ENCODE peak calls at places on chromosomes 5 and 9, in eight cellular contexts. U is hepatocyte; Q is CD8-positive, alpha-beta T cell; R is IMR-90; V is foreskin fibroblast; S is psoas muscle; I is WERI-Rb-1; D is epithelial cell of esophagus. H is an unnamed sample.

GRCh38 chr5:130400091-130400490 is 495.8 kb downstream of the CHSY3 start:
- DNase-seq in U (peak), V (no peak), Q (no peak), R (no peak), D (peak), I (no peak), S (no peak), H (no peak)

GRCh38 chr9:137128158-137129088 is 10.5 kb upstream of the GRIN1 start:
- DNase-seq in S (no peak), U (no peak), D (no peak), R (no peak), V (no peak), Q (no peak), I (no peak), H (no peak)

GRCh38 chr9:133304158-133304470 is 29.1 kb upstream of the ABO start:
- DNase-seq in S (no peak), I (no peak), Q (no peak), D (no peak), U (no peak), V (no peak), R (no peak), H (no peak)

GRCh38 chr9:76394023-76394895 is at the start of gene RFK:
- DNase-seq in I (peak), U (peak), V (peak), S (peak), R (peak), D (peak), Q (peak), H (peak)

GRCh38 chr5:179142434-179143198 is 82.4 kb downstream of the ZNF354C start:
- DNase-seq in D (peak), Q (no peak), S (no peak), I (no peak), R (peak), V (peak), U (no peak), H (peak)

GRCh38 chr5:179217356-179217755 is 127.9 kb downstream of the ADAMTS2 start:
- DNase-seq in S (no peak), U (no peak), R (peak), V (peak), I (no peak), Q (no peak), D (no peak), H (no peak)

GRCh38 chr9:130929571-130930022 is 9.4 kb downstream of the FIBCD1 start:
- DNase-seq in R (no peak), D (no peak), U (no peak), S (peak), Q (no peak), V (no peak), I (no peak), H (no peak)

GRCh38 chr5:84197542-84197941 is 187.1 kb downstream of the EDIL3 start:
- DNase-seq in Q (no peak), R (no peak), V (no peak), D (no peak), U (no peak), I (no peak), S (no peak), H (no peak)

GRCh38 chr5:132457371-132458225 is 33.0 kb downstream of the IRF1 start:
- DNase-seq in S (peak), Q (no peak), D (peak), U (no peak), V (peak), R (peak), I (no peak), H (peak)

GRCh38 chr5:174734571-174735497 is 10.5 kb downstream of the MSX2 start:
- DNase-seq in I (no peak), Q (no peak), S (no peak), D (no peak), V (no peak), U (no peak), R (no peak), H (no peak)

GRCh38 chr5:79081779-79082178 is 12.2 kb downstream of the BHMT2 start:
- DNase-seq in U (no peak), D (peak), R (no peak), Q (no peak), I (no peak), S (no peak), V (no peak), H (no peak)

GRCh38 chr5:1003296-1003937 is 5.2 kb upstream of the NKD2 start:
- DNase-seq in R (no peak), S (peak), Q (no peak), D (peak), U (peak), V (no peak), I (peak), H (no peak)

GRCh38 chr9:132977626-132978450 is 656 bp upstream of the GFI1B start:
- DNase-seq in R (peak), V (peak), I (peak), Q (peak), S (peak), D (peak), U (peak), H (peak)

GRCh38 chr9:130196643-130197042 is 24.4 kb downstream of the NCS1 start:
- DNase-seq in V (no peak), R (peak), I (no peak), U (no peak), S (no peak), D (no peak), Q (no peak), H (no peak)

GRCh38 chr9:134187110-134187531 is 22.8 kb upstream of the RNU6ATAC start:
- DNase-seq in U (no peak), D (no peak), V (no peak), Q (no peak), I (peak), R (no peak), S (no peak), H (no peak)

GRCh38 chr9:124218438-124219289 is 39.1 kb upstream of the NEK6 start:
- DNase-seq in U (peak), D (peak), Q (no peak), V (peak), S (peak), R (peak), I (no peak), H (peak)

GRCh38 chr9:99807276-99807852 is 14.3 kb upstream of the NR4A3 start:
- DNase-seq in R (peak), V (peak), I (peak), D (peak), S (peak), U (peak), Q (peak), H (peak)

GRCh38 chr5:137498301-137498735 is 808 bp downstream of the SPOCK1 start:
- DNase-seq in I (peak), S (peak), Q (no peak), V (peak), U (peak), D (peak), R (no peak), H (no peak)
- H3K4me3 ChIP-seq in I (peak), S (peak), Q (no peak), V (peak), U (peak), D (peak), R (peak), H (peak)

DNA sequence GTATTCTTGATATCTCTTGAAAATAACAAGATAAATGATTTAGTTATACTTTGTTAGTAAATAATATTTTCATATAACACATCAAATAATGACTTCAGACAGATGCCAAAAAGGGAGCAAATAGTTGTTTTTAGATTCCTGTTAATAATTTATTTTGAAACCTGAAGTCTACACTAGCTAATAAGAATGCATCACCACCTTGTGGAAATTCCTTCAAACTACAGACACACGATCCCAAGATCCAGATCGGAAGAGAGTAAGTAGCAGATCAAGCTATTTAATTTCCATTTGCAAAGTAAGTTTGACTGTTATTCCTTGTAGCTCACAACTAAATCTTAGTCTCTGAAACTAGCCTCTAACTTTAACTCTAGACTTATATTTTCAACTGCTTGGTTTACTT is 35.5 kb upstream of the ISL1 start:
- DNase-seq in I (no peak), R (no peak), S (no peak), V (no peak), D (peak), Q (no peak), U (no peak), H (no peak)
- TF ChIP-seq CTCF in I (no peak), R (no peak), S (no peak), V (no peak), D (peak), Q (no peak), U (peak), H (no peak)

DNA sequence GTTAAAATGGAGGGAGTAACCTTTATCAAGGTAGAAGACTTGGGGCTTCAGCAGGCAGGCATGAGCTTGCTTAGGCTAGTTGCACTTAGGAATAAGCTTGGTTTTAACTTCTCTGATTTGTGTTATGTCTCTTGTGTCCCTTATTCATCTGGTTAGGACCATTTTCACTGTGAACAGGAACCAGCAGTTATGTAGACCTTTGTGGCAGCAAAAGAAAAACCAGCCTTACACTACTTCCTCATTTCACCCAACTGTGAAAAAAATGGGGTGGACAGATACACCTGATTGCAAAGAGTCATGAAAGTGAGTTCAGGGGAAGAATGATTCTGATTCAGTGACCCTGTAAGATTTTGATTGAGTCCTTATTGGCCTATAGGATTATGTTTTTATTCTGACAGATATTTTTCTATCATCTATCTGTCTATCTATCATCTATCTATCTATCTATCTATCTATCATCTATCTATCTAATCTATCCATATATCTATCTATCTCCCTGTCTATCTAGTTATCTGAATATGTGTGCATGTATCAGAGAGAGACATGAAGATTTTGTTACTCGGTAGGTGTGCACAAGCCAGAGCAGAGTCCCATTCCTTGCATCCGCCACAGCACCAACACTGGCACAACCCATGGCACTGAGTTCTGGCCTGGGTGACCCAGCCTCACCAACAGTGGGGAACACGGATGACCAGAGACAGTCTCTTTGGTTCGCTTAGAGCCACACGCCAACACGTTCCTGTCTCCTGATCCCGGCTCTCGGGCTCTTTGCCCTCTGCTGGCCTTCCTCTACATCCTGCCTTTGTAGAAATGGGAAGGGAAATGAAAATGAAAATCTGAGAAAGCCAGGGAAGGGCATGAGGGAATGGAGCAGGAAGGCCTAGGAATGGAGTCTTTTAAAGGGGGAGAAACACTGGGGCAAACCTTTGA is 1.3 kb upstream of the ZNF366 start:
- DNase-seq in R (no peak), D (no peak), Q (no peak), S (no peak), V (no peak), U (no peak), I (no peak), H (no peak)
- H3K4me3 ChIP-seq in R (no peak), D (no peak), Q (no peak), S (peak), V (no peak), U (no peak), I (no peak), H (no peak)

GRCh38 chr5:91425046-91425445 is 41.9 kb upstream of the ARRDC3 start:
- DNase-seq in S (no peak), R (no peak), I (no peak), V (no peak), D (no peak), Q (no peak), U (no peak), H (no peak)

GRCh38 chr5:91434348-91434747 is 51.2 kb upstream of the ARRDC3 start:
- DNase-seq in Q (no peak), V (no peak), U (no peak), S (no peak), R (no peak), D (no peak), I (no peak), H (no peak)

GRCh38 chr5:91433861-91434260 is 50.7 kb upstream of the ARRDC3 start:
- DNase-seq in S (no peak), U (no peak), Q (no peak), V (no peak), D (no peak), R (no peak), I (no peak), H (no peak)

GRCh38 chr5:91436241-91436640 is 53.1 kb upstream of the ARRDC3 start:
- DNase-seq in I (no peak), S (no peak), Q (no peak), U (no peak), R (no peak), D (no peak), V (no peak), H (no peak)

DNA sequence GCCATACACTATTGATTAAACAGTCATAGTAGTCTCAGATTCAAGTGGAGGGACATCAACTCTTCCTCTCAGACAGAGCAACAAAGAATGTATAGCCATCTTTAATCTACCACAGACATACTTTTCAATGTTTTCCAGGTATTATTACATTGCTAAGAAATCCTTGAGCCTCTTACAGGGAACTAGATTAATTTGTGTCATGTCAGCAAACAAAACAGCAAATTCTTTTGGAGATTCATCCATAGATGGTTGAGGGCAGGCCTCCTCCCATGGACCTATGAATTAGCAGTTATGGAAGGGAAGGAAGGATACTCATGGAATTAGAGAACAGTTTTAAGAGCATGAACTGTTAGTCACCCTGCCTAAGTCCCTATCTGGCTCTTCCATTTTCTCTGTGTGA is 47.8 kb upstream of the ARRDC3 start:
- DNase-seq in Q (no peak), I (no peak), V (no peak), S (no peak), U (no peak), D (no peak), R (no peak), H (no peak)
- TF ChIP-seq CTCF in Q (no peak), I (no peak), V (no peak), S (no peak), U (no peak), D (no peak), R (no peak), H (no peak)

GRCh38 chr9:136081113-136081825 is 13.8 kb downstream of the NACC2 start:
- DNase-seq in R (peak), U (no peak), Q (no peak), I (no peak), S (peak), V (no peak), D (no peak), H (no peak)
- H3K4me3 ChIP-seq in R (no peak), U (no peak), Q (no peak), I (no peak), S (peak), V (no peak), D (no peak), H (no peak)

GRCh38 chr5:177384134-177384533 is at the start of gene SLC34A1:
- DNase-seq in S (no peak), Q (no peak), R (no peak), D (no peak), V (no peak), U (no peak), I (no peak), H (no peak)

GRCh38 chr5:177385720-177386119 is 1.5 kb downstream of the SLC34A1 start:
- DNase-seq in S (no peak), I (no peak), Q (no peak), D (no peak), U (no peak), R (no peak), V (no peak), H (no peak)

GRCh38 chr5:177383181-177383580 is 1.1 kb upstream of the SLC34A1 start:
- DNase-seq in R (no peak), I (no peak), S (no peak), Q (no peak), U (no peak), D (no peak), V (no peak), H (no peak)

GRCh38 chr5:177380805-177381126 is 3.5 kb upstream of the SLC34A1 start:
- DNase-seq in V (no peak), U (no peak), D (no peak), S (no peak), R (no peak), I (no peak), Q (no peak), H (no peak)

GRCh38 chr5:177382423-177383029 is 1.7 kb upstream of the SLC34A1 start:
- DNase-seq in D (peak), R (peak), V (no peak), S (no peak), I (no peak), U (peak), Q (no peak), H (peak)
- TF ChIP-seq CTCF in D (peak), R (peak), V (peak), S (no peak), I (peak), U (peak), Q (no peak), H (peak)

DNA sequence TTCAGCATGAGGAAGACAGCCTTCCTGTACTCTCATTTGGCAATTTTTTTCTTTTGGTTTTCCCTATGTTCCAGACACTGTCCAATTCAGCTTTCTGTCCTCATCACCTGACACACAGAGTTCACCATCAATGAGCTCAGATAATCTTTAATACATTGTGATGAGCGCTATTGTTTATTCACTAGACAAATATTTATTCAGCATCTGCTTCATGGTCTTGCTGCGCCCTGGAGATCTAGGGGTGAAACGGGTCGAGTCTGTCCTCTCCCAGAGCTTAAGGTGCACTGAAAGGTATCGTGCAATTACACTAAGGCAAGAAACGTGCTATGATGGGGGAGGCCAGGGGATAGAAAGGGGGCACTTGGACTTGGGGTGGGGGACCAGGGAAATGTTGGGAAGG is 281.6 kb downstream of the ZSWIM6 start:
- DNase-seq in I (no peak), D (no peak), Q (no peak), V (no peak), S (no peak), R (no peak), U (no peak), H (no peak)
- H3K4me3 ChIP-seq in I (no peak), D (no peak), Q (no peak), V (no peak), S (no peak), R (no peak), U (no peak), H (no peak)

DNA sequence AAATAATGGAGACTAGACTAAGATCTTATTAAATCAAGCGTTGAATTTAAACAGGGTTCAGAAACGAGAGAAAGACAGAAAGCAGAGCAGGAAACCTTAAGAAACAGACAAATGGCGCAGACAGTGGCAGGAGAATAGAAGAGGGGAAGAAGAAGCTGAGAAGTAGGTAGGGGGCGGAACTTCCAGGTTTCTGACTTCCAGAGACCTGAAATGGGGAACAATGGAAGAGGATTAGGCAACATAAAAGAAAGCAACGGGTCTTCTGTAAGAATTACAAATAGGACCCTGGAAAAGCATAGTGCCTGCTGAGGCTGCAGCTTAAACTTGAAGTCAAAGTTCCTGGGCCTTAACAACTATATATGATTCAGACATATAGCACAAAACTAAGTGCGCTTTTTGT is 101.7 kb downstream of the BNC2 start:
- DNase-seq in R (no peak), I (no peak), S (no peak), U (no peak), V (no peak), Q (no peak), D (no peak), H (no peak)
- TF ChIP-seq CTCF in R (no peak), I (no peak), S (no peak), U (no peak), V (no peak), Q (no peak), D (no peak), H (no peak)

GRCh38 chr5:6450235-6450860 is 1.7 kb downstream of the UBE2QL1 start:
- DNase-seq in U (no peak), D (no peak), V (no peak), Q (no peak), R (no peak), I (no peak), S (no peak), H (no peak)
- H3K4me3 ChIP-seq in U (no peak), D (no peak), V (no peak), Q (no peak), R (no peak), I (no peak), S (peak), H (no peak)